ENCODE peak calls at places on chromosomes 3 and 15, in six cellular contexts. U is stomach, W is right lobe of liver, V is breast epithelium, H is heart left ventricle, Y is H1. F is an unnamed sample.
A peak's percentile ranks its signal among the peaks of the same experiment; 100 is the strongest.

GRCh38 chr3:12300137-12300536 is 11.3 kb downstream of the PPARG start:
- DNase-seq in U (no peak), W (no peak), V (no peak), H (no peak), Y (no peak), F (no peak)

GRCh38 chr15:31483053-31483923 is 156.7 kb downstream of the KLF13 start:
- DNase-seq in U (peak; percentile 26), W (no peak), V (no peak), H (no peak), Y (peak; percentile 69), F (no peak)

GRCh38 chr3:190606596-190606995 is 92.7 kb downstream of the IL1RAP start:
- DNase-seq in U (no peak), W (no peak), V (no peak), H (no peak), Y (no peak), F (no peak)

GRCh38 chr3:181695661-181696491 is 15.8 kb upstream of the SOX2 start:
- DNase-seq in U (peak; percentile 38), W (no peak), V (no peak), H (no peak), Y (peak; percentile 53), F (peak; percentile 28)

GRCh38 chr3:29488922-29489321 is 208.1 kb downstream of the RBMS3 start:
- DNase-seq in U (no peak), W (no peak), V (no peak), H (no peak), Y (no peak), F (no peak)

GRCh38 chr15:63818191-63818590 is 15.6 kb downstream of the HERC1 start:
- DNase-seq in U (no peak), W (no peak), V (no peak), H (no peak), Y (no peak), F (peak; percentile 17)

GRCh38 chr15:62090988-62091387 is 24.2 kb downstream of the C2CD4A start:
- DNase-seq in U (no peak), W (no peak), V (no peak), H (no peak), Y (no peak), F (no peak)

GRCh38 chr3:124034809-124035152 is 42.9 kb upstream of the ROPN1 start:
- DNase-seq in U (no peak), W (no peak), V (no peak), H (no peak), Y (no peak), F (no peak)

GRCh38 chr3:32456429-32457130 is 46.1 kb downstream of the CMTM6 start:
- DNase-seq in U (no peak), W (no peak), V (no peak), H (no peak), Y (peak; percentile 37), F (no peak)

GRCh38 chr3:142705256-142705655 is 18.6 kb upstream of the TRPC1 start:
- DNase-seq in U (no peak), W (no peak), V (no peak), H (no peak), Y (no peak), F (no peak)

GRCh38 chr3:58082047-58082446 is 73.8 kb downstream of the FLNB start:
- DNase-seq in U (no peak), W (no peak), V (no peak), H (no peak), Y (no peak), F (no peak)

GRCh38 chr3:54202651-54203248 is 80.4 kb downstream of the CACNA2D3 start:
- DNase-seq in U (no peak), W (no peak), V (no peak), H (no peak), Y (no peak), F (no peak)

GRCh38 chr15:35256555-35256954 is 171.5 kb upstream of the NANOGP8 start:
- DNase-seq in U (no peak), W (no peak), V (no peak), H (no peak), Y (no peak), F (no peak)

GRCh38 chr15:73727330-73728018 is 25.7 kb downstream of the INSYN1 start:
- DNase-seq in U (no peak), W (no peak), V (no peak), H (no peak), Y (no peak), F (no peak)

GRCh38 chr3:136733317-136733833 is 18.8 kb downstream of the STAG1 start:
- DNase-seq in U (no peak), W (no peak), V (no peak), H (no peak), Y (no peak), F (no peak)

GRCh38 chr3:184227481-184227935 is 1.9 kb upstream of the VWA5B2 start:
- DNase-seq in U (peak; percentile 36), W (no peak), V (no peak), H (no peak), Y (peak; percentile 76), F (no peak)

GRCh38 chr3:127775398-127776109 is 46.8 kb downstream of the MGLL start:
- DNase-seq in U (no peak), W (no peak), V (no peak), H (no peak), Y (no peak), F (no peak)

GRCh38 chr3:157921767-157922166 is 184.5 kb downstream of the SHOX2 start:
- DNase-seq in U (no peak), W (no peak), V (no peak), H (no peak), Y (no peak), F (no peak)

DNA sequence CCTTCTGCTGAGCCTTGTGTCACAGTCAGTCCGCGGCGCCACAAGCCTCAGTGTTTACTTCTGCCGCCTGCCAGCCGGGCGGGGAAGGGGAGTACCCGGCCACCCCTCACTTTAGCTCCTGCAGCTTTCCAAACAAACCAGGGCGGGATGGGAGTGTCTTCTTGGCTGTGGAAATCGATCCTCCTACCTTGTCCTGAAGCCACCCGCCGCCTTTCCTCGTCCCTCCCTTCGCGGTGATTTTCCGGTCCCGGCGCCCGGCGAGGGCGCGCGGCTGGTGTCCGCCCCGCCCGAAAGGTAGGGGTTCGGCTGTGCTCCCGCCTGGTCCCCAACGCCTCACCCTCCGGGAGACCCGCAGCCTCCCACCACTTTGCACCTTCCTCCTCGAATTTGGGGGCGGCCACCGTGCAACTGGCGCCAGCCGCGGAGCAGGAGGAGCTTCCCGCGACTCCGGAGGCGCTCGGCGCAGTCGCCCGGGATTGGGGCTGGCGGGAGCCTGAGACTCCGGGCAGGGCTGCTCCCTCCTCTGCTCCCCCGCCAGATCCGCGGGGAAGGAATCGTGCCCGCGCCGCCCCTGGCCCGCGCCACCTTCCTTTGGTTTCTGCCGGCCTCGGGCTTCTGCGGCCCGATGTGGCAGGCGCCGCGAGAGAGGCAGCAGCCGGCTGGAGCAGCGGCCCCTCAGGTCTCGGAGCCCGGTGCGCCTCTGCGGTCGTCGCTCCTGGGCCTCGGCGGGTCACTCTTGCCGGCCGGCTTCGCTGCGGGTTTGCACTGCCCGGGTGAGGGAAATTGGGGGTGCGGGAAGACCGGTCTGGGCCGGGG is 30.7 kb upstream of the ST3GAL6 start:
- DNase-seq in U (peak; percentile 61), W (peak; percentile 87), V (peak; percentile 34), H (peak; percentile 83), Y (peak; percentile 84), F (peak; percentile 31)
- TF ChIP-seq POLR2A in U (no peak), W (peak; percentile 67), V (no peak), H (no peak), Y (peak; percentile 35), F (peak; percentile 61)

GRCh38 chr15:28992340-28992864 is 106.6 kb downstream of the APBA2 start:
- DNase-seq in U (no peak), W (no peak), V (no peak), H (no peak), Y (no peak), F (no peak)
- H3K9me3 ChIP-seq in U (no peaks in the 10 kb centered on the region), W (no peaks in the 10 kb centered on the region), V (no peaks in the 10 kb centered on the region), H (no peaks in the 10 kb centered on the region), Y (no peaks in the 10 kb centered on the region), F (no peaks in the 10 kb centered on the region)

GRCh38 chr3:119294402-119294888 is 262 bp downstream of the ARHGAP31 start:
- DNase-seq in U (peak; percentile 68), W (peak; percentile 76), V (peak; percentile 39), H (peak; percentile 84), Y (peak; percentile 74), F (peak; percentile 58)

GRCh38 chr3:119293761-119294401 is at the start of gene ARHGAP31:
- DNase-seq in U (peak; percentile 65), W (peak; percentile 71), V (peak; percentile 47), H (peak; percentile 88), Y (peak; percentile 78), F (peak; percentile 40)

GRCh38 chr3:119293105-119293683 is 989 bp upstream of the ARHGAP31 start:
- DNase-seq in U (no peak), W (no peak), V (no peak), H (no peak), Y (no peak), F (no peak)

GRCh38 chr3:119291062-119291700 is 3.0 kb upstream of the ARHGAP31 start:
- DNase-seq in U (no peak), W (no peak), V (no peak), H (no peak), Y (no peak), F (no peak)

DNA sequence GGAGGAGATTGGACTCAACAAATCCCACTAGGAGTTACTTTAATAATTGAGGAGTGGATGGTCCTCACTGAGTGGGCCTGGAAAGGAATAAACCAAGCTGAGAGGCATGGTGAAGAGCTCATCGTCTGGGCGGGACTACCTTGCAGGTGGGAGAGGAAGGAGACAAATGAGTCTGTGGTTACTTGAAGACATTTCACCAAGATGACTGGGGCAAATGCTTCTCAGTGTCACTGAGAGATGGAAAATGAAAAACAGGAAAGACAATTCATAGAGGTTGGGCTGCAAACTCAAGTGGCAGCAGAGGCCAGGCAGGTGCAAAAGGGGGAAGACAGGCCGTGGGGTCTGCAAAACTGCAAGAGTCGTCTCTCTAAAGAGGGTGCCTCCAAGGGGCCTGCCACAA is 1.5 kb upstream of the ARHGAP31 start:
- DNase-seq in U (no peak), W (no peak), V (no peak), H (no peak), Y (no peak), F (no peak)
- H3K4me1 ChIP-seq in U (peaks cover 38% of the 10 kb centered on the region), W (no peaks in the 10 kb centered on the region), V (no peaks in the 10 kb centered on the region), H (peaks cover 27% of the 10 kb centered on the region), Y (peaks cover 2% of the 10 kb centered on the region), F (peaks cover 8% of the 10 kb centered on the region)

DNA sequence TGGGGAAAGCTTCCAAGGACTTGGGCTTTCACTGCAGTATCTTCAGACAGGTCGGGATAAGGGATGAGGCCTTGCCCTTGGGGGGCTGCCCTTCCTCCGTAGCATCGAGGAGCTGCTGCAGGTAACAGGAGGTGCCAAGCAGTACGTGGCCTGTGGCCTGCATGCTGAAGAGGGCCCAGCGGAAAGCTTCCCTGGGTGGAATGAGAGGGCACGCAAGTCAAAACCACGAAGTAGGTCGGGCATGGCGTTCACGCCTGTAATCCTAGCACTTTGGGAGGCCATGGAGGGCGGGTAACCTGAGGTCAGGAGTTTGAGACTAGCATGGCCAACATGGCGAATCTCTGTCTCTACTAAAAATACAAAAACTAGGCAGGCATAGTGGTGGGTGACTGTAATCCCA is 12.9 kb downstream of the CIDEC start:
- DNase-seq in U (no peak), W (no peak), V (peak; percentile 33), H (no peak), Y (no peak), F (no peak)
- TF ChIP-seq POLR2A in U (no peak), W (no peak), V (no peak), H (no peak), Y (no peak), F (no peak)

GRCh38 chr3:1855836-1856235 is 242.8 kb upstream of the CNTN4 start:
- DNase-seq in U (no peak), W (no peak), V (no peak), H (no peak), Y (no peak), F (no peak)
- H3K9me3 ChIP-seq in U (no peaks in the 10 kb centered on the region), W (no peaks in the 10 kb centered on the region), V (no peaks in the 10 kb centered on the region), H (no peaks in the 10 kb centered on the region), Y (no peaks in the 10 kb centered on the region), F (no peaks in the 10 kb centered on the region)

GRCh38 chr3:15273214-15273613 is 59.2 kb downstream of the SH3BP5 start:
- DNase-seq in U (no peak), W (no peak), V (no peak), H (no peak), Y (no peak), F (no peak)
- H3K4me1 ChIP-seq in U (peaks cover 3% of the 10 kb centered on the region), W (no peaks in the 10 kb centered on the region), V (no peaks in the 10 kb centered on the region), H (peaks cover 15% of the 10 kb centered on the region), Y (no peaks in the 10 kb centered on the region), F (no peaks in the 10 kb centered on the region)